ENCODE peak calls at places on chromosomes 5 and 9, in ten cellular contexts. One of them, this sample, is unnamed.

GRCh38 chr5:34762321-34762871 is 76.6 kb upstream of the TTC23L start:
- DNase-seq in AG09309: peak; percentile 98
- DNase-seq in HT1080: no peak
- DNase-seq in HEK293T: no peak
- DNase-seq in NCI-H82: no peak
- DNase-seq in Ammon's horn: no peak
- DNase-seq in BJ: peak; percentile 99
- DNase-seq in caudate nucleus: no peak
- DNase-seq in T-helper 2 cell: no peak
- DNase-seq in thoracic aorta: no peak
- DNase-seq in this sample: no peak

GRCh38 chr5:67202830-67203229 is 6.2 kb upstream of the CD180 start:
- DNase-seq in AG09309: no peak
- DNase-seq in HT1080: no peak
- DNase-seq in HEK293T: no peak
- DNase-seq in NCI-H82: no peak
- DNase-seq in Ammon's horn: peak; percentile 59
- DNase-seq in BJ: no peak
- DNase-seq in caudate nucleus: no peak
- DNase-seq in T-helper 2 cell: no peak
- DNase-seq in thoracic aorta: no peak
- DNase-seq in this sample: no peak

GRCh38 chr5:32017638-32018429 is 156.3 kb downstream of the GOLPH3 start:
- DNase-seq in AG09309: no peak
- DNase-seq in HT1080: no peak
- DNase-seq in HEK293T: no peak
- DNase-seq in NCI-H82: no peak
- DNase-seq in Ammon's horn: peak; percentile 45
- DNase-seq in BJ: no peak
- DNase-seq in caudate nucleus: peak; percentile 18
- DNase-seq in T-helper 2 cell: no peak
- DNase-seq in thoracic aorta: no peak
- DNase-seq in this sample: no peak

GRCh38 chr5:144032375-144032774 is 138.1 kb downstream of the YIPF5 start:
- DNase-seq in AG09309: no peak
- DNase-seq in HT1080: no peak
- DNase-seq in HEK293T: peak; percentile 26
- DNase-seq in NCI-H82: no peak
- DNase-seq in Ammon's horn: no peak
- DNase-seq in BJ: no peak
- DNase-seq in caudate nucleus: no peak
- DNase-seq in T-helper 2 cell: no peak
- DNase-seq in thoracic aorta: no peak
- DNase-seq in this sample: no peak

GRCh38 chr9:103798620-103799019 is 295.5 kb upstream of the SMC2 start:
- DNase-seq in AG09309: no peak
- DNase-seq in HT1080: peak; percentile 83
- DNase-seq in HEK293T: no peak
- DNase-seq in NCI-H82: no peak
- DNase-seq in Ammon's horn: no peak
- DNase-seq in BJ: no peak
- DNase-seq in caudate nucleus: no peak
- DNase-seq in T-helper 2 cell: no peak
- DNase-seq in thoracic aorta: no peak
- DNase-seq in this sample: no peak

GRCh38 chr9:114029311-114030170 is 48.6 kb downstream of the AMBP start:
- DNase-seq in AG09309: no peak
- DNase-seq in HT1080: no peak
- DNase-seq in HEK293T: no peak
- DNase-seq in NCI-H82: no peak
- DNase-seq in Ammon's horn: no peak
- DNase-seq in BJ: no peak
- DNase-seq in caudate nucleus: no peak
- DNase-seq in T-helper 2 cell: no peak
- DNase-seq in thoracic aorta: no peak
- DNase-seq in this sample: no peak

GRCh38 chr5:948472-949274 is 56.0 kb downstream of the TRIP13 start:
- DNase-seq in AG09309: no peak
- DNase-seq in HT1080: no peak
- DNase-seq in HEK293T: no peak
- DNase-seq in NCI-H82: no peak
- DNase-seq in Ammon's horn: no peak
- DNase-seq in BJ: no peak
- DNase-seq in caudate nucleus: no peak
- DNase-seq in T-helper 2 cell: no peak
- DNase-seq in thoracic aorta: no peak
- DNase-seq in this sample: no peak

GRCh38 chr5:162128117-162128516 is 60.5 kb downstream of the GABRG2 start:
- DNase-seq in AG09309: no peak
- DNase-seq in HT1080: no peak
- DNase-seq in HEK293T: no peak
- DNase-seq in NCI-H82: no peak
- DNase-seq in Ammon's horn: peak; percentile 37
- DNase-seq in BJ: no peak
- DNase-seq in caudate nucleus: no peak
- DNase-seq in T-helper 2 cell: no peak
- DNase-seq in thoracic aorta: no peak
- DNase-seq in this sample: no peak

GRCh38 chr9:101128623-101129022 is 100.1 kb downstream of the PLPPR1 start:
- DNase-seq in AG09309: no peak
- DNase-seq in HT1080: no peak
- DNase-seq in HEK293T: no peak
- DNase-seq in NCI-H82: no peak
- DNase-seq in Ammon's horn: no peak
- DNase-seq in BJ: no peak
- DNase-seq in caudate nucleus: no peak
- DNase-seq in T-helper 2 cell: no peak
- DNase-seq in thoracic aorta: no peak
- DNase-seq in this sample: no peak

GRCh38 chr9:114503522-114504340 is 1.5 kb downstream of the WHRN start:
- DNase-seq in AG09309: no peak
- DNase-seq in HT1080: no peak
- DNase-seq in HEK293T: no peak
- DNase-seq in NCI-H82: no peak
- DNase-seq in Ammon's horn: no peak
- DNase-seq in BJ: no peak
- DNase-seq in caudate nucleus: peak; percentile 33
- DNase-seq in T-helper 2 cell: peak; percentile 23
- DNase-seq in thoracic aorta: no peak
- DNase-seq in this sample: no peak

GRCh38 chr9:755454-756381 is 85.8 kb upstream of the DMRT1 start:
- DNase-seq in AG09309: peak; percentile 64
- DNase-seq in HT1080: peak; percentile 98
- DNase-seq in HEK293T: no peak
- DNase-seq in NCI-H82: no peak
- DNase-seq in Ammon's horn: peak; percentile 31
- DNase-seq in BJ: peak; percentile 66
- DNase-seq in caudate nucleus: no peak
- DNase-seq in T-helper 2 cell: no peak
- DNase-seq in thoracic aorta: no peak
- DNase-seq in this sample: no peak

GRCh38 chr5:1667648-1668140 is 131.9 kb downstream of the MRPL36 start:
- DNase-seq in AG09309: no peak
- DNase-seq in HT1080: no peak
- DNase-seq in HEK293T: peak; percentile 31
- DNase-seq in NCI-H82: no peak
- DNase-seq in Ammon's horn: no peak
- DNase-seq in BJ: no peak
- DNase-seq in caudate nucleus: no peak
- DNase-seq in T-helper 2 cell: no peak
- DNase-seq in thoracic aorta: no peak
- DNase-seq in this sample: no peak

GRCh38 chr5:132260051-132260450 is 2.6 kb downstream of the PDLIM4 start:
- DNase-seq in AG09309: no peak
- DNase-seq in HT1080: peak; percentile 76
- DNase-seq in HEK293T: no peak
- DNase-seq in NCI-H82: no peak
- DNase-seq in Ammon's horn: no peak
- DNase-seq in BJ: no peak
- DNase-seq in caudate nucleus: no peak
- DNase-seq in T-helper 2 cell: no peak
- DNase-seq in thoracic aorta: no peak
- DNase-seq in this sample: no peak

GRCh38 chr9:34366365-34366764 is 10.3 kb downstream of the MYORG start:
- DNase-seq in AG09309: no peak
- DNase-seq in HT1080: no peak
- DNase-seq in HEK293T: no peak
- DNase-seq in NCI-H82: no peak
- DNase-seq in Ammon's horn: no peak
- DNase-seq in BJ: no peak
- DNase-seq in caudate nucleus: no peak
- DNase-seq in T-helper 2 cell: no peak
- DNase-seq in thoracic aorta: no peak
- DNase-seq in this sample: no peak

GRCh38 chr9:35939851-35940250 is 18.1 kb downstream of the OR2S2 start:
- DNase-seq in AG09309: no peak
- DNase-seq in HT1080: no peak
- DNase-seq in HEK293T: no peak
- DNase-seq in NCI-H82: no peak
- DNase-seq in Ammon's horn: no peak
- DNase-seq in BJ: no peak
- DNase-seq in caudate nucleus: no peak
- DNase-seq in T-helper 2 cell: no peak
- DNase-seq in thoracic aorta: no peak
- DNase-seq in this sample: no peak

GRCh38 chr5:111703662-111704061 is 53.3 kb downstream of the NREP start:
- DNase-seq in AG09309: no peak
- DNase-seq in HT1080: no peak
- DNase-seq in HEK293T: no peak
- DNase-seq in NCI-H82: no peak
- DNase-seq in Ammon's horn: no peak
- DNase-seq in BJ: no peak
- DNase-seq in caudate nucleus: no peak
- DNase-seq in T-helper 2 cell: no peak
- DNase-seq in thoracic aorta: no peak
- DNase-seq in this sample: no peak

GRCh38 chr5:170628028-170628427 is 124.2 kb downstream of the KCNIP1 start:
- DNase-seq in AG09309: no peak
- DNase-seq in HT1080: no peak
- DNase-seq in HEK293T: no peak
- DNase-seq in NCI-H82: no peak
- DNase-seq in Ammon's horn: no peak
- DNase-seq in BJ: no peak
- DNase-seq in caudate nucleus: no peak
- DNase-seq in T-helper 2 cell: no peak
- DNase-seq in thoracic aorta: no peak
- DNase-seq in this sample: no peak

GRCh38 chr5:87268126-87268969 is 665 bp downstream of the RASA1 start:
- DNase-seq in AG09309: peak; percentile 14
- DNase-seq in HT1080: peak; percentile 67
- DNase-seq in HEK293T: peak; percentile 52
- DNase-seq in NCI-H82: peak; percentile 78
- DNase-seq in Ammon's horn: peak; percentile 81
- DNase-seq in BJ: peak; percentile 6
- DNase-seq in caudate nucleus: peak; percentile 87
- DNase-seq in T-helper 2 cell: no peak
- DNase-seq in thoracic aorta: peak; percentile 15
- DNase-seq in this sample: peak; percentile 67

GRCh38 chr5:160800375-160800774 is 51.6 kb downstream of the ATP10B start:
- DNase-seq in AG09309: no peak
- DNase-seq in HT1080: no peak
- DNase-seq in HEK293T: no peak
- DNase-seq in NCI-H82: no peak
- DNase-seq in Ammon's horn: no peak
- DNase-seq in BJ: no peak
- DNase-seq in caudate nucleus: no peak
- DNase-seq in T-helper 2 cell: no peak
- DNase-seq in thoracic aorta: no peak
- DNase-seq in this sample: no peak

GRCh38 chr9:129569506-129570449 is 51.1 kb downstream of the C9orf50 start:
- DNase-seq in AG09309: no peak
- DNase-seq in HT1080: no peak
- DNase-seq in HEK293T: peak; percentile 49
- DNase-seq in NCI-H82: peak; percentile 60
- DNase-seq in Ammon's horn: no peak
- DNase-seq in BJ: no peak
- DNase-seq in caudate nucleus: no peak
- DNase-seq in T-helper 2 cell: no peak
- DNase-seq in thoracic aorta: no peak
- DNase-seq in this sample: no peak

GRCh38 chr5:92337772-92338234 is 954.7 kb upstream of the ARRDC3 start:
- DNase-seq in AG09309: peak; percentile 82
- DNase-seq in HT1080: peak; percentile 13
- DNase-seq in HEK293T: no peak
- DNase-seq in NCI-H82: no peak
- DNase-seq in Ammon's horn: no peak
- DNase-seq in BJ: peak; percentile 74
- DNase-seq in caudate nucleus: no peak
- DNase-seq in T-helper 2 cell: no peak
- DNase-seq in thoracic aorta: no peak
- DNase-seq in this sample: no peak

GRCh38 chr5:131258733-131259132 is 5.1 kb upstream of the CDC42SE2 start:
- DNase-seq in AG09309: no peak
- DNase-seq in HT1080: no peak
- DNase-seq in HEK293T: no peak
- DNase-seq in NCI-H82: no peak
- DNase-seq in Ammon's horn: no peak
- DNase-seq in BJ: no peak
- DNase-seq in caudate nucleus: no peak
- DNase-seq in T-helper 2 cell: no peak
- DNase-seq in thoracic aorta: no peak
- DNase-seq in this sample: no peak

GRCh38 chr5:93793159-93793781 is 51.9 kb upstream of the POU5F2 start:
- DNase-seq in AG09309: no peak
- DNase-seq in HT1080: no peak
- DNase-seq in HEK293T: no peak
- DNase-seq in NCI-H82: no peak
- DNase-seq in Ammon's horn: no peak
- DNase-seq in BJ: no peak
- DNase-seq in caudate nucleus: no peak
- DNase-seq in T-helper 2 cell: no peak
- DNase-seq in thoracic aorta: no peak
- DNase-seq in this sample: no peak

GRCh38 chr5:157352756-157353340 is 86.9 kb downstream of the CYFIP2 start:
- DNase-seq in AG09309: no peak
- DNase-seq in HT1080: no peak
- DNase-seq in HEK293T: no peak
- DNase-seq in NCI-H82: peak; percentile 80
- DNase-seq in Ammon's horn: peak; percentile 40
- DNase-seq in BJ: no peak
- DNase-seq in caudate nucleus: peak; percentile 16
- DNase-seq in T-helper 2 cell: no peak
- DNase-seq in thoracic aorta: no peak
- DNase-seq in this sample: no peak

GRCh38 chr5:61910771-61911170 is 395.2 kb upstream of the KIF2A start:
- DNase-seq in AG09309: no peak
- DNase-seq in HT1080: peak; percentile 15
- DNase-seq in HEK293T: no peak
- DNase-seq in NCI-H82: no peak
- DNase-seq in Ammon's horn: no peak
- DNase-seq in BJ: no peak
- DNase-seq in caudate nucleus: no peak
- DNase-seq in T-helper 2 cell: no peak
- DNase-seq in thoracic aorta: no peak
- DNase-seq in this sample: no peak

GRCh38 chr5:78607864-78608263 is 40.7 kb downstream of the LHFPL2 start:
- DNase-seq in AG09309: no peak
- DNase-seq in HT1080: no peak
- DNase-seq in HEK293T: no peak
- DNase-seq in NCI-H82: peak; percentile 3
- DNase-seq in Ammon's horn: no peak
- DNase-seq in BJ: no peak
- DNase-seq in caudate nucleus: no peak
- DNase-seq in T-helper 2 cell: no peak
- DNase-seq in thoracic aorta: no peak
- DNase-seq in this sample: no peak

GRCh38 chr5:7372399-7372798 is 23.5 kb upstream of the ADCY2 start:
- DNase-seq in AG09309: no peak
- DNase-seq in HT1080: no peak
- DNase-seq in HEK293T: no peak
- DNase-seq in NCI-H82: no peak
- DNase-seq in Ammon's horn: no peak
- DNase-seq in BJ: no peak
- DNase-seq in caudate nucleus: no peak
- DNase-seq in T-helper 2 cell: no peak
- DNase-seq in thoracic aorta: no peak
- DNase-seq in this sample: no peak

GRCh38 chr9:137174722-137175293 is 3.0 kb upstream of the TMEM210 start:
- DNase-seq in AG09309: no peak
- DNase-seq in HT1080: no peak
- DNase-seq in HEK293T: no peak
- DNase-seq in NCI-H82: no peak
- DNase-seq in Ammon's horn: no peak
- DNase-seq in BJ: no peak
- DNase-seq in caudate nucleus: no peak
- DNase-seq in T-helper 2 cell: no peak
- DNase-seq in thoracic aorta: no peak
- DNase-seq in this sample: no peak

This sample was measured in endothelial cell.